ENCODE peak calls at places on chromosome 13, in five cellular contexts. T is fibroblast of villous mesenchyme, D is gastrocnemius medialis, R is IMR-90, P is OCI-LY7. K is an unnamed sample.

GRCh38 chr13:45036206-45036605 is 46.9 kb downstream of the GPALPP1 start:
- DNase-seq in T (no peak), D (no peak), R (no peak), P (no peak), K (no peak)

GRCh38 chr13:49997935-49998334 is 1.1 kb downstream of the TRIM13 start:
- DNase-seq in T (peak), D (no peak), R (no peak), P (peak), K (no peak)

GRCh38 chr13:73259061-73259908 is 200.5 kb downstream of the KLF5 start:
- DNase-seq in T (peak), D (no peak), R (peak), P (no peak), K (no peak)

GRCh38 chr13:52356327-52356726 is 49.6 kb downstream of the THSD1 start:
- DNase-seq in T (no peak), D (no peak), R (peak), P (no peak), K (peak)

GRCh38 chr13:68506888-68507551 is 1276.9 kb upstream of the PCDH9 start:
- DNase-seq in T (no peak), D (no peak), R (no peak), P (no peak), K (no peak)

GRCh38 chr13:40247845-40248244 is 418.6 kb downstream of the FOXO1 start:
- DNase-seq in T (no peak), D (no peak), R (no peak), P (no peak), K (no peak)

GRCh38 chr13:108662528-108662927 is 33.1 kb downstream of the MYO16 start:
- DNase-seq in T (no peak), D (no peak), R (no peak), P (no peak), K (no peak)

GRCh38 chr13:43815204-43815603 is 28.4 kb upstream of the ENOX1 start:
- DNase-seq in T (peak), D (no peak), R (peak), P (no peak), K (peak)

GRCh38 chr13:79485451-79485850 is 4.5 kb downstream of the NDFIP2 start:
- DNase-seq in T (no peak), D (no peak), R (no peak), P (no peak), K (no peak)

GRCh38 chr13:79482271-79482970 is 1.5 kb downstream of the NDFIP2 start:
- DNase-seq in T (no peak), D (no peak), R (peak), P (no peak), K (no peak)

GRCh38 chr13:79485014-79485441 is 4.1 kb downstream of the NDFIP2 start:
- DNase-seq in T (peak), D (peak), R (peak), P (no peak), K (peak)

GRCh38 chr13:79481685-79482052 is 714 bp downstream of the NDFIP2 start:
- DNase-seq in T (no peak), D (no peak), R (no peak), P (peak), K (no peak)

DNA sequence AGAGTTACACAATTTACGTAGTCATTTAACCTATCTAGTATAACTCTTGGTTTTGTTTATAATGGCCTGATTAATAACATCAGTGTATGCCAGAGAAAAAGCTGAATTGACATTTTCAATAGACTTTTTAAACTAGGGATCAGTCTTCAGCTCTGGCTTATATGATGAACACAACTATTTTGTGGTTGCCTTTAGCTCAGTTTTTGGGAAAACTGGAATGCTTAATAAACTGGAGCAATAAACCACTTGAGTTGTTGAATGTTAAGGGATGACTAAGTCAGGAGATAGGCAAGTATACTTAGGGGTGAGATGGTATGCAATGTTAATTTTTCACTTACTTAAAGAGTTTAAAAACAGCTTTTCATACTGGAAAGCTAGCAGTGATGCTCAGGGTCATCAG is 2.3 kb downstream of the NDFIP2 start:
- DNase-seq in T (peak), D (no peak), R (peak), P (no peak), K (peak)
- H3K4me3 ChIP-seq in T (peak), D (no peak), R (no peak), P (no peak), K (no peak)

GRCh38 chr13:99980201-99981114 is 1.1 kb upstream of the ZIC2 start:
- DNase-seq in T (peak), D (peak), R (peak), P (peak), K (no peak)

GRCh38 chr13:99978781-99979452 is 2.7 kb upstream of the ZIC2 start:
- DNase-seq in T (no peak), D (no peak), R (no peak), P (no peak), K (no peak)

GRCh38 chr13:99981115-99982020 is at the start of gene ZIC2:
- DNase-seq in T (peak), D (no peak), R (no peak), P (no peak), K (peak)

GRCh38 chr13:99977912-99978780 is 3.4 kb upstream of the ZIC2 start:
- DNase-seq in T (no peak), D (no peak), R (no peak), P (no peak), K (no peak)

DNA sequence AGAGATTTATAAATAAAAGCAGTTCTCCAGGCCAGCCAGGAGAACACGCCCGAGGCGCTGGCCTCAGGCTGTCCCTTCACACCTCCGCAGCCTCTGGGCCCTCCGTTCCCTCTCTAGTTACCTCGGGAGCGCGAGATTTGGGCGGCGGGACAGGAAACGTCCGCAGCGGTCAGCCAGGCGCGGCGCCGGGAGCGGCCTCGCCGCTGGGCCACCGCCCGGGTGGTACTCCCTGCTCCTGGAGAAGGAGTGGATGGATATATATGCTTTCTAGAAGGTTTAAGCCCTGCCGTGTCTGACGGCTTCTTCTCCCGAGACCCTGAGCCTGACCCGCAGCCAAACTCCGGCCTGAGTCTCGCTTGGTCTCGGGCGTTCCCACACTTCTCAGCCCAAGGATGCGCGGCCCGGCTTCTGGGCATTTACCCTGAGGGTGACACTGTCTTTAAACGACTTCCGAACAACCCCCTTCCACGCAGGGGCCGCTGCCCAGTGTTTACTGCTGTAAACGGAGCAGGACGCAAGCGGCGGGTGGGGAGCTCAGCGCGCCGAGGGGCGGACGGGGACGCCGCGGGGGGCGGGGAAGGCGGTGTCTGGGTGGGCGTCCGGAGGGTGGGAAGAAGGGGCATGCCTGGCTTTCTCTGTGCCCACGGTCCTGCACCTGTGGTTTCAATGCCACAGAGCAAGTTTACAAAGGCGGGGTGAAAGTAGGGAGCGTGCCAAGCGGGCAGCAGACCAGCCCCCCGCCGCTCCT is 2.0 kb upstream of the ZIC2 start:
- DNase-seq in T (no peak), D (no peak), R (no peak), P (no peak), K (no peak)
- H3K4me3 ChIP-seq in T (no peak), D (peak), R (no peak), P (no peak), K (peak)

GRCh38 chr13:36130542-36131214 is 504 bp downstream of the DCLK1 start:
- DNase-seq in T (no peak), D (no peak), R (no peak), P (no peak), K (no peak)
- H3K4me3 ChIP-seq in T (peak), D (peak), R (peak), P (no peak), K (peak)

GRCh38 chr13:22009937-22010336 is 339.1 kb downstream of the FGF9 start:
- DNase-seq in T (no peak), D (no peak), R (no peak), P (no peak), K (no peak)
- H3K4me3 ChIP-seq in T (no peak), D (no peak), R (no peak), P (no peak), K (no peak)

GRCh38 chr13:109782823-109783411 is 3.5 kb downstream of the IRS2 start:
- DNase-seq in T (no peak), D (no peak), R (no peak), P (no peak), K (no peak)
- H3K4me3 ChIP-seq in T (peak), D (no peak), R (no peak), P (no peak), K (no peak)

K was measured in astrocyte of the cerebellum.